ENCODE peak calls at places on chromosomes 3 and 15, in eight cellular contexts. E is ovary, P is HCT116, A is prostate gland, R is heart left ventricle, U is spleen, S is stomach, N is suprapubic skin. Y is an unnamed sample.

GRCh38 chr3:117756580-117756979 is 1047.0 kb downstream of the TUSC7 start:
- DNase-seq in R (no peak), P (no peak), A (no peak), N (no peak), E (no peak), U (no peak), S (no peak), Y (no peak)

GRCh38 chr15:33104276-33104675 is 90.2 kb downstream of the FMN1 start:
- DNase-seq in P (peak; percentile 19), U (no peak), N (no peak), R (no peak), E (no peak), A (no peak), S (no peak), Y (no peak)

GRCh38 chr3:58237940-58238681 is 519 bp downstream of the ABHD6 start:
- DNase-seq in U (peak; percentile 90), N (peak; percentile 82), E (peak; percentile 77), S (peak; percentile 62), P (no peak), R (peak; percentile 36), A (no peak), Y (peak; percentile 55)

GRCh38 chr3:63043631-63044030 is 168.4 kb upstream of the CADPS start:
- DNase-seq in N (no peak), R (no peak), A (no peak), P (no peak), U (no peak), E (no peak), S (no peak), Y (no peak)

GRCh38 chr3:90080988-90081387 is 973.6 kb downstream of the EPHA3 start:
- DNase-seq in S (no peak), P (no peak), R (no peak), A (no peak), N (no peak), U (no peak), E (no peak), Y (no peak)

GRCh38 chr15:88982946-88983342 is 69.8 kb upstream of the MFGE8 start:
- DNase-seq in P (no peak), S (no peak), A (no peak), U (no peak), N (no peak), R (no peak), E (no peak), Y (no peak)

GRCh38 chr3:151230644-151231043 is 27.6 kb upstream of the GPR171 start:
- DNase-seq in E (no peak), N (no peak), P (no peak), S (no peak), A (no peak), U (no peak), R (no peak), Y (no peak)

GRCh38 chr3:128340904-128341555 is 125.7 kb downstream of the DNAJB8 start:
- DNase-seq in A (no peak), P (no peak), R (no peak), N (no peak), S (no peak), E (no peak), U (peak; percentile 53), Y (no peak)

GRCh38 chr15:78925956-78926743 is 18.7 kb downstream of the CTSH start:
- DNase-seq in N (no peak), R (no peak), S (no peak), P (no peak), A (no peak), E (no peak), U (peak; percentile 50), Y (no peak)

GRCh38 chr15:78929536-78930264 is 15.1 kb downstream of the CTSH start:
- DNase-seq in U (peak; percentile 69), A (peak; percentile 47), E (no peak), R (no peak), N (no peak), P (no peak), S (no peak), Y (no peak)

GRCh38 chr15:78930577-78931388 is 14.1 kb downstream of the CTSH start:
- DNase-seq in U (peak; percentile 61), E (no peak), S (no peak), A (peak; percentile 95), P (peak; percentile 57), N (no peak), R (no peak), Y (no peak)

GRCh38 chr15:78927077-78927790 is 17.6 kb downstream of the CTSH start:
- DNase-seq in E (no peak), N (no peak), U (peak; percentile 53), P (no peak), S (no peak), A (no peak), R (no peak), Y (peak; percentile 40)

GRCh38 chr15:78928616-78929093 is 16.2 kb downstream of the CTSH start:
- DNase-seq in P (no peak), N (no peak), A (no peak), E (no peak), U (peak; percentile 64), S (no peak), R (no peak), Y (no peak)
- TF ChIP-seq POLR2A in P (no peak), N (no peak), A (no peak), E (no peak), U (no peak), S (no peak), R (no peak), Y (no peak)

DNA sequence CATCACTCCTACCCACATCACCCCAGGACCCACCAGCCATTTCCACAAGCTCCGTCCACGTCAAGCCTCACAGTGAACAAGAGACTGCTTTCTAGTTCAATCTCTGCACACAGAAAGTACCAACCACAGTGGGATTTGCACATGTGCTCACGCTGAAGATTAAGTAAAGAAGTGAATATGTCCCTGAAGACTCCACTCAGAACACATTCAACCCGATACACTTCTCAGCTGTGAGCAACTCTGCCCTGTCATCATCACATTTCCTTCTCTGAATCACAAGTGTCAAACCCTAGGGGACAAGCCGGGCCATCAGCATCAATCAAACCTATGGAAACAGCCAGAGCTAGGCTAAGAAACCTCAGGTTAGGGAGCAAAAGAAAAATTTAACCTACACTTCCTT is 1.9 kb downstream of the STIMATE start:
- DNase-seq in N (no peak), U (no peak), R (no peak), A (no peak), P (no peak), S (no peak), E (no peak), Y (no peak)
- H3K4me1 ChIP-seq in N (peaks cover 65% of the 10 kb centered on the region), U (peaks cover 75% of the 10 kb centered on the region), R (peaks cover 50% of the 10 kb centered on the region), A (peaks cover 8% of the 10 kb centered on the region), P (no peaks in the 10 kb centered on the region), S (peaks cover 65% of the 10 kb centered on the region), E (peaks cover 19% of the 10 kb centered on the region), Y (peaks cover 69% of the 10 kb centered on the region)

GRCh38 chr3:171404376-171404982 is 55.7 kb downstream of the TNIK start:
- DNase-seq in S (no peak), A (peak; percentile 31), P (no peak), E (no peak), N (no peak), R (no peak), U (no peak), Y (peak; percentile 31)
- TF ChIP-seq POLR2A in S (no peak), A (no peak), P (no peak), E (no peak), N (no peak), R (no peak), U (no peak), Y (no peak)

DNA sequence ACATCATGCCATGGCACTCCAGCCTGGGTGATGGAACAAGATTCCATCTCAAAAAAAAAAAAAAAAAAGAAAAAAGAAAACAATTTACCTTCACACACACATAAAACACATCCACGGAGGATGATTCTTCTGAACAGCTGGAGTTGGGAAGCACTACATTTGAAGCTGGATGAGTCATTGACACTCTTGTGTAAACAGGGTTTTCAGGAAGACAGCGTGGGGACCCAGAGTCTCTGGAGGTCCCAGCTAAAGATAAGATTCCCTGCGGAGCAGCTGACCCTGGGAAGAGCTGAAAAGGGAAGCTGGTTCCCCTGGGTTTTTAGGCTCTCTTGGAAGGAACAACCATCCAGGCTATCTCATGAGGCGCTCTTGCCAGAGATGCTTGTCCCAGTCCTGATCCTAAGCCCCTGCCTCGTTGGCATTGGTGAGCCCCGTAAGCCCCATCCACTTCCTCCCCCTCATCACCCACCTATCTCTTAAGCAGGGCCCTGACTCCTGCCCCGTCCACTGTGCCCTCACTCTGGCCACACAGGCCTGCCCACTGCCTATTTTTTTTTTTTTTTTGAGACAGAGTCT is 32.0 kb upstream of the FURIN start:
- DNase-seq in U (no peak), A (no peak), P (no peak), R (peak; percentile 37), S (no peak), N (no peak), E (no peak), Y (no peak)
- H3K4me1 ChIP-seq in U (peaks cover 74% of the 10 kb centered on the region), A (no peaks in the 10 kb centered on the region), P (peaks cover 5% of the 10 kb centered on the region), R (peaks cover 9% of the 10 kb centered on the region), S (peaks cover 28% of the 10 kb centered on the region), N (peaks cover 12% of the 10 kb centered on the region), E (no peaks in the 10 kb centered on the region), Y (no peaks in the 10 kb centered on the region)

DNA sequence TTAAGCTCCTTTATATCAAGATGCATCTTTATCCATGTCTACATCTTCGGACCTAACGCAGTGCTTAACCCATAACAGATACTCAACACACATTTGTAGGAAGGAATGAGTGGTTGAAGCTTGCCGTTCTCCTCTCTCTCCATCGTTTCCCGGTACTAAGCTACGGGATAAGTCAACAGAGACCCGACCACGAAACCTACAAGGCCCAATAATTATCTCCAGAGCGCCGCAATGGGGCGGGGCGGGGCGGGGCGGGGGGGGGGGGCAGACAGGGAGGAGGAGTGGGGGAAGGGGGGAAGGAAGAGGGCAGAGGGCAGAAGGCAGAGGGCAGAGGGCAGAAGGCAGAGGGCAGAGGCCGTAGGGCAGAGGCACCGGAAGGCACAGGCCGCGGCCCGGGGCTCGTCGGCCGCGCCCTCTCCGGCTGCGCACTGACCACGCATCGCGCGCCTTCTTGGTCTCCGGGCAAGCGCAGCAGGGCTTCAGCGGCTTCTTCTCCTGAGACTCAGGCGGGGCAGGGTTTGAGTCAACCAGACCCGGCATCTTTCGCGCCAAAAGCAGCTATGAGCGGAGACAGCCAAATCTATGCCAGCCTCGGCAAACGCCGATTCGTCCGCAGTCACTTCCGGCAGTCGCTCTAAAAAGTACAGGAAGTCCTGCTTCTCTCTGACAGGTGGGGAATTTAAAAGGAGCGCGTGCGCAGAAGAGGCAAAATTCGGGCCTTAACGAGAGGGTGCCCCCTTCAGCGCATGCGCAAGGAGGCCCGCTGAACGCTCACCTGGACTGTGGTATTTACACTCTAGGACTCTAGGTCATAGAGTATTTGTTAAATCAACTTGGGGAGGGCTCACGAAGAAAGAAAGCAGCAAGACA is at the start of gene COX17:
- DNase-seq in P (peak; percentile 96), U (peak; percentile 97), R (peak; percentile 95), E (peak; percentile 93), S (peak; percentile 98), A (peak; percentile 96), N (peak; percentile 93), Y (peak; percentile 99)
- TF ChIP-seq POLR2A in P (peak; percentile 78), U (peak; percentile 17), R (peak; percentile 74), E (peak; percentile 61), S (peak; percentile 33), A (peak; percentile 59), N (no peak), Y (peak; percentile 79)